ENCODE peak calls at places on chromosome 22, in five cellular contexts. D is lower lobe of right lung; S is CD8-positive, alpha-beta T cell; R is left ventricle myocardium inferior; T is psoas muscle. P is an unnamed sample.

GRCh38 chr22:32265882-32266767 is 11.0 kb upstream of the SLC5A4 start:
- DNase-seq in D (peak; percentile 67), S (peak; percentile 57), R (peak; percentile 53), T (peak; percentile 55), P (peak; percentile 73)

GRCh38 chr22:21858025-21858764 is 9.2 kb downstream of the MAPK1 start:
- DNase-seq in D (no peak), S (no peak), R (no peak), T (no peak), P (no peak)

GRCh38 chr22:17754233-17754925 is 19.9 kb downstream of the BID start:
- DNase-seq in D (no peak), S (no peak), R (no peak), T (no peak), P (no peak)

GRCh38 chr22:28799125-28799833 is 1.1 kb downstream of the XBP1 start:
- DNase-seq in D (peak; percentile 60), S (no peak), R (no peak), T (peak; percentile 60), P (peak; percentile 30)

GRCh38 chr22:45376703-45377102 is 36.7 kb downstream of the SMC1B start:
- DNase-seq in D (no peak), S (no peak), R (no peak), T (peak; percentile 19), P (no peak)

GRCh38 chr22:19520566-19521305 is 3.5 kb downstream of the CLDN5 start:
- DNase-seq in D (no peak), S (no peak), R (no peak), T (no peak), P (no peak)

GRCh38 chr22:43090130-43090789 is 1.1 kb upstream of the TTLL1 start:
- DNase-seq in D (peak; percentile 62), S (peak; percentile 14), R (peak; percentile 34), T (peak; percentile 43), P (no peak)

GRCh38 chr22:44204937-44205712 is 24.4 kb downstream of the PARVG start:
- DNase-seq in D (no peak), S (no peak), R (no peak), T (no peak), P (no peak)

GRCh38 chr22:48945621-48946458 is 881.8 kb downstream of the BRD1 start:
- DNase-seq in D (no peak), S (no peak), R (no peak), T (no peak), P (no peak)

GRCh38 chr22:34638128-34638527 is 427.8 kb upstream of the ISX start:
- DNase-seq in D (no peak), S (no peak), R (no peak), T (no peak), P (no peak)

GRCh38 chr22:22870577-22871398 is 16.8 kb upstream of the IGLL5 start:
- DNase-seq in D (no peak), S (no peak), R (no peak), T (no peak), P (no peak)

GRCh38 chr22:46023558-46023981 is 46.6 kb upstream of the WNT7B start:
- DNase-seq in D (peak; percentile 3), S (no peak), R (peak; percentile 15), T (peak; percentile 31), P (peak; percentile 49)

GRCh38 chr22:32721328-32722180 is 80.0 kb upstream of the TIMP3 start:
- DNase-seq in D (no peak), S (no peak), R (no peak), T (no peak), P (no peak)

GRCh38 chr22:44445731-44446130 is 52.3 kb downstream of the RTL6 start:
- DNase-seq in D (peak; percentile 9), S (no peak), R (no peak), T (no peak), P (peak; percentile 20)

GRCh38 chr22:37999640-38000272 is 15.4 kb upstream of the SOX10 start:
- DNase-seq in D (no peak), S (no peak), R (no peak), T (peak; percentile 79), P (no peak)

GRCh38 chr22:46862418-46863324 is 100.2 kb downstream of the TBC1D22A start:
- DNase-seq in D (no peak), S (no peak), R (no peak), T (no peak), P (no peak)

GRCh38 chr22:19238900-19239299 is 52.6 kb downstream of the CLTCL1 start:
- DNase-seq in D (no peak), S (no peak), R (no peak), T (no peak), P (no peak)

GRCh38 chr22:22531770-22532546 is 11.9 kb upstream of the ZNF280A start:
- DNase-seq in D (no peak), S (no peak), R (no peak), T (no peak), P (no peak)

GRCh38 chr22:22746963-22747933 is 102.8 kb downstream of the GGTLC2 start:
- DNase-seq in D (no peak), S (no peak), R (no peak), T (no peak), P (no peak)

GRCh38 chr22:44871782-44872181 is 119.4 kb downstream of the ARHGAP8 start:
- DNase-seq in D (no peak), S (no peak), R (no peak), T (no peak), P (no peak)

GRCh38 chr22:44497218-44497903 is 672 bp downstream of the RTL6 start:
- DNase-seq in D (no peak), S (no peak), R (no peak), T (peak; percentile 43), P (no peak)

GRCh38 chr22:33192156-33192555 is 134.0 kb upstream of the SYN3 start:
- DNase-seq in D (no peak), S (no peak), R (no peak), T (no peak), P (no peak)

GRCh38 chr22:23822101-23822671 is 16.6 kb downstream of the DERL3 start:
- DNase-seq in D (peak; percentile 26), S (no peak), R (no peak), T (no peak), P (no peak)

GRCh38 chr22:37894939-37895670 is 11.0 kb upstream of the MICALL1 start:
- DNase-seq in D (no peak), S (no peak), R (no peak), T (no peak), P (no peak)

GRCh38 chr22:29691636-29692326 is 28.0 kb upstream of the CABP7 start:
- DNase-seq in D (no peak), S (no peak), R (no peak), T (no peak), P (no peak)

GRCh38 chr22:23692598-23693291 is 1.9 kb downstream of the RGL4 start:
- DNase-seq in D (no peak), S (no peak), R (no peak), T (no peak), P (no peak)

GRCh38 chr22:30694638-30695350 is at the start of gene OSBP2:
- DNase-seq in D (peak; percentile 65), S (peak; percentile 10), R (peak; percentile 27), T (peak; percentile 44), P (peak; percentile 50)

GRCh38 chr22:46777609-46777970 is 15.1 kb downstream of the TBC1D22A start:
- DNase-seq in D (peak; percentile 70), S (peak; percentile 24), R (peak; percentile 55), T (peak; percentile 48), P (peak; percentile 69)

GRCh38 chr22:37696657-37697539 is at the start of gene TRIOBP:
- DNase-seq in D (peak; percentile 97), S (peak; percentile 67), R (peak; percentile 96), T (peak; percentile 95), P (peak; percentile 97)

GRCh38 chr22:43840431-43840830 is 21.9 kb downstream of the SULT4A1 start:
- DNase-seq in D (no peak), S (no peak), R (no peak), T (no peak), P (no peak)

GRCh38 chr22:19517171-19517500 is 7.1 kb downstream of the CLDN5 start:
- DNase-seq in D (no peak), S (no peak), R (no peak), T (no peak), P (no peak)

GRCh38 chr22:32684822-32685187 is 116.7 kb upstream of the TIMP3 start:
- DNase-seq in D (no peak), S (no peak), R (no peak), T (no peak), P (no peak)

GRCh38 chr22:45587638-45588481 is 83.8 kb upstream of the ATXN10 start:
- DNase-seq in D (peak; percentile 12), S (no peak), R (no peak), T (no peak), P (no peak)

GRCh38 chr22:21449531-21450319 is 17.5 kb upstream of the TMEM191C start:
- DNase-seq in D (peak; percentile 29), S (no peak), R (no peak), T (peak; percentile 6), P (peak; percentile 16)

DNA sequence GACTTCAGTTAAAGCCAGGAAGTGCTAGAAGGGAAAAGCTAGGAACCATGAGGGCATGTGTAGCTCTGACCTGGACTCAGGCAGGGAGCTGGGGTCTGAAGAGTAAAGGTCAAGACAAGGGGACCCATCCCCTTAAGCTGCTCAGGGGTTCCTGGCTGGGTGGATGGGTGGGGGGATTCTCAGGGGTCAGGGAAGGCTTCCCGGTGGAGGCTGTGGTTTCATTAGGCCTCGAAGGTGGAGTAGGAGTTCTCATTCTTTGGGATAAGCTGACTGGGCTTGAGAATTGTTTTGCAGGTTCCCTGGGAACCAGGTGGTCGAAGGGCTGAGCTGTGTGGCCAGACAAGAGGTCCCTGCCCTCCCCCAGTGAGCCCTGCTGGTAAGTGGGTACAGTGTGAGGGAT is 1.2 kb downstream of the PHETA2 start:
- DNase-seq in D (no peak), S (no peak), R (no peak), T (no peak), P (no peak)
- H3K4me3 ChIP-seq in D (peak overlapping the region; percentile 73), S (no peak overlapping the region), R (peak overlapping the region; percentile 77), T (peak overlapping the region; percentile 82), P (peak overlapping the region; percentile 61)

DNA sequence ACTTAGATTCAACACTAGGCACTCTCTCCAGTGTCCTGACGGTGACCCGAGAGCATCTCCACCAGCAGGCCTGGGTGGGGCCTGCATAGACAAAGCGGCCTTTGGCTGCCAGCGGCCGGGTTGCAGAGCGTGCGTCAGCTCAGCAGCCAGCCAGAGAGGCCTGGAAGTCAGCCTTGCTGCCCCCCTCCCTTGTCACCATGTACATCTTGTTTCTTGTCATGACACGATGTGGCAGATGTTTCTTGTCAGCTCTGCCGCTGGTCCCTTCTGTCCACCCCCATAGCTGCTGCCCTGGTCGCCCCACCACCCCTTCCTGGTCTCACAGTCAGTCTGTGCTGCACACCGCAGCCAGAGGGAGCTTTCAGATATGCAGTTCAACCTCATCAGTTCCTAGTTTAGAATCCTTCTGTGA is 33.1 kb upstream of the CBX7 start:
- DNase-seq in D (peak; percentile 67), S (no peak), R (peak; percentile 80), T (peak; percentile 71), P (peak; percentile 71)
- TF ChIP-seq CTCF in D (peak; percentile 21), S (no peak), R (peak; percentile 74), T (peak; percentile 17), P (peak; percentile 77)

DNA sequence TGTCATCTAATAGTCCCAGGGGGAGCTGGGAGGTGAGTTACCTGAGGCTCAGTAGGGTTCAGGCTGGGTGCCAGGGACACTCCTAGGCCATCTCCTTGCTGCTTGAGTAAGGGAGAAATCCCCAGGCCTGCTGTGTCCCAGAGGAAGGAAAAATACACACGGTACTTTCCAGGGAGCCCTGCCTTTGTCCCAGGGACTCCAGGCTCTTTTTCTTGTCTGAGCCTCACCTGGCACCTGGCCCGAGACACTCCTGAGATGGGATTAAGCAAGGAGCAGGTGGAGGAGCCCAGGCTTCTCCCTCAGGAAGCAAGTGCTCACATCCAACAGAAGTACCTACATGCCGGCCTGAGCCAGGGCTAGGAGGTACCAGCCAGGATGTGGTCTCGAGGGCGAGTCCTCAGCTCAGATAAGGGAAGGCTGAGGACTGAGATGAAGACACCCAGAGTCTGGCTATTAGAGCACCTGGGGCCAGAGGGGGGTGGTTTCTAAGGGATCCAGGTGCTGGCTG is 899 bp upstream of the KLHDC7B start:
- DNase-seq in D (peak; percentile 84), S (no peak), R (no peak), T (no peak), P (no peak)
- H3K4me3 ChIP-seq in D (no peak overlapping the region), S (peak overlapping the region; percentile 48), R (no peak overlapping the region), T (no peak overlapping the region), P (peak overlapping the region; percentile 53)

GRCh38 chr22:39927544-39927943 is 26.7 kb downstream of the GRAP2 start:
- DNase-seq in D (no peak), S (no peak), R (no peak), T (no peak), P (no peak)
- TF ChIP-seq CTCF in D (no peak), S (peak; percentile 20), R (no peak), T (no peak), P (no peak)